ENCODE peak calls at places on chromosomes 16 and 17, in seven cellular contexts. S is sigmoid colon; L is CD8-positive, alpha-beta T cell; R is NB4; Q is activated naive CD4-positive, alpha-beta T cell; B is pulmonary artery endothelial cell; N is NCI-H345. P is an unnamed sample.

GRCh38 chr17:61155590-61156181 is 244.0 kb upstream of the TBX2 start:
- DNase-seq in Q (no peak), R (no peak), B (no peak), L (no peak), S (no peak), N (no peak), P (no peak)

GRCh38 chr16:85232369-85233142 is 120.3 kb upstream of the CIBAR2 start:
- DNase-seq in B (no peak), S (no peak), N (no peak), R (peak), Q (no peak), L (no peak), P (no peak)

GRCh38 chr17:77496401-77496801 is 355.6 kb downstream of the SEC14L1 start:
- DNase-seq in B (no peak), N (no peak), Q (no peak), L (no peak), R (no peak), S (peak), P (no peak)

GRCh38 chr17:53949473-53950090 is 126.9 kb downstream of the KIF2B start:
- DNase-seq in R (no peak), Q (no peak), L (no peak), S (no peak), B (no peak), N (no peak), P (no peak)

GRCh38 chr16:1745900-1746692 is 25.2 kb downstream of the NME3 start:
- DNase-seq in L (no peak), N (no peak), S (no peak), Q (no peak), B (no peak), R (no peak), P (no peak)

GRCh38 chr17:8151120-8151640 is 1.0 kb downstream of the PER1 start:
- DNase-seq in S (peak), R (peak), Q (peak), L (peak), N (peak), B (peak), P (peak)

GRCh38 chr16:56985288-56985961 is 3.9 kb upstream of the NLRC5 start:
- DNase-seq in N (no peak), L (no peak), R (peak), B (peak), Q (no peak), S (peak), P (peak)

GRCh38 chr16:13435873-13436474 is 484.0 kb upstream of the ERCC4 start:
- DNase-seq in R (peak), B (no peak), S (no peak), L (no peak), N (no peak), Q (no peak), P (no peak)

GRCh38 chr17:44749076-44750020 is 9.4 kb upstream of the ADAM11 start:
- DNase-seq in S (no peak), L (no peak), B (no peak), R (no peak), Q (no peak), N (no peak), P (no peak)

GRCh38 chr16:52318259-52319008 is 228.5 kb downstream of the TOX3 start:
- DNase-seq in Q (no peak), N (peak), L (no peak), B (no peak), R (no peak), S (no peak), P (no peak)

GRCh38 chr17:64037802-64038201 is 17.4 kb upstream of the ICAM2 start:
- DNase-seq in L (no peak), N (no peak), R (no peak), B (no peak), S (no peak), Q (no peak), P (no peak)

GRCh38 chr17:30969989-30970680 is 704 bp upstream of the RNF135 start:
- DNase-seq in R (peak), L (no peak), N (no peak), B (no peak), S (no peak), Q (no peak), P (peak)

GRCh38 chr16:67415872-67416793 is at the start of gene ZDHHC1:
- DNase-seq in N (peak), L (peak), B (no peak), Q (no peak), S (peak), R (no peak), P (no peak)

GRCh38 chr16:84347161-84347560 is 21.2 kb upstream of the ATP2C2 start:
- DNase-seq in N (no peak), B (no peak), R (no peak), L (no peak), S (no peak), Q (no peak), P (no peak)

GRCh38 chr17:55763856-55764255 is 13.0 kb downstream of the PCTP start:
- DNase-seq in R (peak), N (no peak), Q (no peak), B (peak), L (no peak), S (no peak), P (no peak)

GRCh38 chr16:66905633-66906539 is 12.8 kb downstream of the CDH16 start:
- DNase-seq in L (no peak), R (no peak), S (no peak), N (peak), Q (no peak), B (no peak), P (no peak)

GRCh38 chr16:11674818-11675560 is 6.7 kb downstream of the SNN start:
- DNase-seq in S (no peak), B (no peak), N (no peak), L (no peak), R (no peak), Q (no peak), P (no peak)

GRCh38 chr16:23509763-23510153 is 536 bp downstream of the GGA2 start:
- DNase-seq in B (no peak), N (no peak), R (peak), L (peak), Q (no peak), S (no peak), P (no peak)

GRCh38 chr17:82267575-82268379 is 5.7 kb downstream of the CSNK1D start:
- DNase-seq in B (peak), Q (no peak), R (peak), L (peak), S (peak), N (no peak), P (no peak)

GRCh38 chr16:12573300-12573699 is 230.4 kb downstream of the CPPED1 start:
- DNase-seq in R (no peak), N (no peak), B (no peak), L (no peak), Q (no peak), S (peak), P (no peak)

GRCh38 chr16:72924918-72925630 is 122.9 kb downstream of the ZFHX3 start:
- DNase-seq in S (peak), L (no peak), Q (no peak), R (no peak), B (no peak), N (no peak), P (no peak)

GRCh38 chr16:85759631-85760419 is 8.9 kb upstream of the C16orf74 start:
- DNase-seq in S (no peak), L (no peak), B (no peak), R (peak), N (no peak), Q (no peak), P (no peak)

GRCh38 chr17:68178831-68179230 is 69.0 kb upstream of the AMZ2 start:
- DNase-seq in L (no peak), N (no peak), B (no peak), Q (no peak), S (no peak), R (no peak), P (no peak)

GRCh38 chr17:77433385-77434135 is 292.8 kb downstream of the SEC14L1 start:
- DNase-seq in B (no peak), N (no peak), L (no peak), S (peak), Q (no peak), R (no peak), P (no peak)

GRCh38 chr17:15918661-15919259 is 26.2 kb upstream of the ADORA2B start:
- DNase-seq in N (no peak), R (no peak), S (peak), Q (no peak), L (no peak), B (no peak), P (no peak)

GRCh38 chr17:82813299-82814051 is 26.3 kb downstream of the ZNF750 start:
- DNase-seq in L (no peak), R (no peak), S (no peak), N (no peak), B (no peak), Q (no peak), P (no peak)

GRCh38 chr17:13631541-13631940 is 29.8 kb upstream of the HS3ST3A1 start:
- DNase-seq in Q (no peak), B (no peak), R (no peak), N (no peak), S (no peak), L (no peak), P (no peak)

GRCh38 chr17:45432405-45433113 is at the start of gene ARHGAP27:
- DNase-seq in R (peak), L (no peak), S (peak), Q (no peak), B (no peak), N (no peak), P (no peak)

GRCh38 chr17:40458001-40458791 is 14.9 kb downstream of the IGFBP4 start:
- DNase-seq in S (peak), L (no peak), Q (no peak), N (no peak), B (no peak), R (no peak), P (no peak)

GRCh38 chr17:80798595-80799552 is 192.8 kb upstream of the CHMP6 start:
- DNase-seq in S (no peak), B (no peak), N (no peak), R (no peak), L (no peak), Q (no peak), P (no peak)

GRCh38 chr17:77829871-77830799 is 128.4 kb upstream of the TNRC6C start:
- DNase-seq in S (peak), R (peak), N (no peak), Q (no peak), B (peak), L (no peak), P (no peak)

GRCh38 chr17:45405250-45406086 is 27.2 kb downstream of the ARHGAP27 start:
- DNase-seq in Q (no peak), B (no peak), N (no peak), S (no peak), L (no peak), R (no peak), P (no peak)

GRCh38 chr16:69564845-69565610 is 738 bp upstream of the NFAT5 start:
- DNase-seq in Q (no peak), B (no peak), R (no peak), S (no peak), N (no peak), L (no peak), P (no peak)

GRCh38 chr17:68172461-68172954 is 75.3 kb upstream of the AMZ2 start:
- DNase-seq in B (peak), L (peak), N (peak), S (peak), Q (peak), R (peak), P (peak)

GRCh38 chr17:79950711-79951110 is 85.0 kb downstream of the TBC1D16 start:
- DNase-seq in Q (no peak), N (no peak), B (no peak), L (no peak), R (no peak), S (peak), P (no peak)

GRCh38 chr17:50906443-50906842 is 40.3 kb upstream of the TOB1 start:
- DNase-seq in L (no peak), R (no peak), N (no peak), Q (no peak), B (no peak), S (no peak), P (no peak)

GRCh38 chr16:4693956-4694663 is 748 bp downstream of the NUDT16L1 start:
- DNase-seq in R (peak), N (peak), L (peak), S (peak), B (no peak), Q (no peak), P (no peak)